ENCODE peak calls at places on chromosomes 2 and 18, in four cellular contexts. F, Z, E and O are unnamed samples.

GRCh38 chr2:192286093-192286701 is 91.5 kb upstream of the TMEFF2 start:
- DNase-seq in F (no peak), Z (peak), E (no peak), O (peak)

GRCh38 chr18:65735166-65735565 is 15.6 kb upstream of the CDH7 start:
- DNase-seq in F (no peak), Z (no peak), E (no peak), O (no peak)

GRCh38 chr2:15316370-15316814 is 244.7 kb downstream of the NBAS start:
- DNase-seq in F (no peak), Z (no peak), E (no peak), O (no peak)

GRCh38 chr2:226435146-226435545 is 364.5 kb downstream of the IRS1 start:
- DNase-seq in F (no peak), Z (no peak), E (no peak), O (no peak)

GRCh38 chr2:85400541-85400940 is 9.6 kb downstream of the CAPG start:
- DNase-seq in F (no peak), Z (no peak), E (peak), O (no peak)

GRCh38 chr2:112881217-112882000 is 29.6 kb upstream of the IL37 start:
- DNase-seq in F (peak), Z (peak), E (no peak), O (peak)

GRCh38 chr2:222427606-222428320 is 3.4 kb downstream of the SGPP2 start:
- DNase-seq in F (no peak), Z (no peak), E (no peak), O (no peak)

GRCh38 chr2:236177604-236177966 is 9.4 kb upstream of the GBX2 start:
- DNase-seq in F (peak), Z (no peak), E (peak), O (no peak)

GRCh38 chr2:16553222-16553621 is 112.4 kb downstream of the CYRIA start:
- DNase-seq in F (peak), Z (peak), E (no peak), O (no peak)

GRCh38 chr2:173963817-173964564 is 1.2 kb downstream of the SP3 start:
- DNase-seq in F (peak), Z (peak), E (peak), O (peak)

GRCh38 chr2:133342960-133343359 is 225.3 kb downstream of the NCKAP5 start:
- DNase-seq in F (no peak), Z (no peak), E (no peak), O (no peak)

GRCh38 chr2:189570565-189570964 is 10.0 kb downstream of the SLC40A1 start:
- DNase-seq in F (no peak), Z (peak), E (no peak), O (no peak)

GRCh38 chr2:86001326-86001725 is 104.4 kb downstream of the POLR1A start:
- DNase-seq in F (no peak), Z (no peak), E (no peak), O (no peak)

GRCh38 chr2:238114331-238114841 is 14.2 kb downstream of the ESPNL start:
- DNase-seq in F (no peak), Z (no peak), E (no peak), O (no peak)

GRCh38 chr2:240956161-240956934 is 42.1 kb upstream of the SNED1 start:
- DNase-seq in F (peak), Z (no peak), E (peak), O (no peak)

GRCh38 chr2:12169721-12170120 is 423.3 kb downstream of the LPIN1 start:
- DNase-seq in F (peak), Z (peak), E (peak), O (peak)

GRCh38 chr18:21444465-21445023 is 156.0 kb downstream of the ESCO1 start:
- DNase-seq in F (peak), Z (peak), E (no peak), O (peak)

GRCh38 chr2:42328148-42328833 is 32.7 kb downstream of the COX7A2L start:
- DNase-seq in F (no peak), Z (peak), E (no peak), O (no peak)
- TF ChIP-seq CTCF in F (peak), Z (peak), E (peak), O (peak)

GRCh38 chr18:12283666-12284065 is 24.4 kb upstream of the TUBB6 start:
- DNase-seq in F (no peak), Z (no peak), E (no peak), O (no peak)

GRCh38 chr18:12279781-12280531 is 25.8 kb downstream of the CIDEA start:
- DNase-seq in F (no peak), Z (no peak), E (peak), O (no peak)

GRCh38 chr18:12282436-12283039 is 25.5 kb upstream of the TUBB6 start:
- DNase-seq in F (no peak), Z (peak), E (no peak), O (peak)

GRCh38 chr18:12281861-12282260 is 26.2 kb upstream of the TUBB6 start:
- DNase-seq in F (no peak), Z (no peak), E (no peak), O (no peak)

DNA sequence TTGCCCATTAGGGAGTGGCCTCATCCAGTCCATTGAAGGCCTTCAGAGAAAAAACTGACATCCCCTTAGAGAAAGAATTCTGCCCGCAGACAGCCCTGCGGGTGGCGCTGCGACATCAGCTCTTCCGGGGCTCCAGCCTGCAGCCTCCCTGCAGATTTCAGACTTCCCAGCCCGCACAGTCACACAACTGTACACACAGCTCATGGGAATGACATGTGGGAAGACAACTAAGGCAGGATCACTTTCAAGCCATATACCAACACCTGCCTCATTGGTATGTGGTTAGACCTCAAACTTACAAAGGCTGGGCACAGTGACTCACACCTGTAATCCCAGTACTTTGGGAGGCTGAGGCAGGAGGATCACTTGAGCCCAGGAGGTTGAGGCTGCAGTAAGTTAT is 24.8 kb upstream of the TUBB6 start:
- DNase-seq in F (no peak), Z (no peak), E (no peak), O (no peak)
- TF ChIP-seq CTCF in F (no peak), Z (peak), E (no peak), O (peak)

GRCh38 chr18:70454705-70455322 is 166.0 kb downstream of the SOCS6 start:
- DNase-seq in F (peak), Z (peak), E (no peak), O (peak)
- TF ChIP-seq CTCF in F (peak), Z (peak), E (peak), O (peak)

GRCh38 chr2:121608967-121609366 is 40.3 kb downstream of the CLASP1 start:
- DNase-seq in F (no peak), Z (no peak), E (no peak), O (no peak)

GRCh38 chr2:121608367-121608766 is 40.9 kb downstream of the CLASP1 start:
- DNase-seq in F (no peak), Z (peak), E (no peak), O (no peak)

GRCh38 chr2:121611730-121612705 is 37.2 kb downstream of the CLASP1 start:
- DNase-seq in F (no peak), Z (no peak), E (no peak), O (no peak)

GRCh38 chr2:121603185-121603584 is 46.1 kb downstream of the CLASP1 start:
- DNase-seq in F (no peak), Z (no peak), E (no peak), O (no peak)

DNA sequence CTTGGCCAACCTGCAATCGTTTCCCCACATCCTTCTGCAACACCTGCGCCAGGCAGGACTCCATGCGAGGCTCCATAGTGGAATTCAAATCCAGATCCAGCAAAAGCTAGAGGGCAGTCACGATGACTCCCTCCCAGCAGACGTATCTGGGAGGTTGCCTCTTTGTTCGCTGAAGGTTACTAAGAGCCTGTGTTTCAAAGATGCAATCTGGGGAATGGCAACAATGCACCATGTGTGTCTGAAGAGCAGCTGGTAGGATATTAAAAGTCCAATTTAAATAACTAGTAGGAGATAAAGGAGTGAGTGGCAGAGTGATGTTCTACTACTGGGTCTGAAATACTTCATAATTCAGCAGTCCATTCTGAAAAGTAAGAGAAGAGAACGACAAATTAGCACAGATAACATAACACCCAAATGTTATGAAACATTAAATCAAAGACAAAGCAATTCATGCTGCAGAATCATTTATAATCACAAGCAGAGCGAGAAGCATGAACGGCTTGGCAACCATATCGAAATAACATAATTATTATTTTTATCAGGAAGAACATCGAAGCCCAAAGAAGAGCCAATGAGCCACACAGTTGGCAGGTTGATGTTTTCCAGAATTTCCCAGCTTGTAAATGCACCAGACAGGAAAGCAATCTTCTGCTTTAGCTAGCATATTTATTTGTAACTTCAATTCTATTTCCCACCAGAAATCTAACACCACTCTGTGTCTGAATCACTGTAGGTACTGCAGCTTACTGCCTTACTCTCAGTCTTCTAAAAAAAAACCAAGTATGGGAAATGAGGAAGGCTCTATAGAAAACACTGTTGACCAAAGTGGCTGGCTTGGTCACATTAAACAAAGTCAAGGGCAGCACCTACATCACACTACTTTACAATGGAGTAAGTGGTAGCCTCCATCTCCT is 43.2 kb downstream of the CLASP1 start:
- DNase-seq in F (no peak), Z (no peak), E (no peak), O (no peak)
- TF ChIP-seq CTCF in F (no peak), Z (no peak), E (no peak), O (no peak)

GRCh38 chr18:62586781-62587487 is 64.1 kb downstream of the ZCCHC2 start:
- DNase-seq in F (no peak), Z (no peak), E (no peak), O (no peak)

GRCh38 chr18:62584241-62585120 is 61.7 kb downstream of the ZCCHC2 start:
- DNase-seq in F (peak), Z (peak), E (peak), O (peak)

GRCh38 chr18:62587689-62588088 is 64.9 kb downstream of the ZCCHC2 start:
- DNase-seq in F (no peak), Z (no peak), E (no peak), O (no peak)

GRCh38 chr18:62585274-62586147 is 62.7 kb downstream of the ZCCHC2 start:
- DNase-seq in F (no peak), Z (no peak), E (no peak), O (no peak)

GRCh38 chr18:62586148-62586774 is 63.4 kb downstream of the ZCCHC2 start:
- DNase-seq in F (peak), Z (peak), E (peak), O (peak)
- TF ChIP-seq CTCF in F (peak), Z (peak), E (peak), O (peak)

GRCh38 chr18:32576296-32576916 is 105.7 kb upstream of the GAREM1 start:
- DNase-seq in F (no peak), Z (peak), E (no peak), O (no peak)
- TF ChIP-seq CTCF in F (no peak), Z (peak), E (peak), O (peak)

GRCh38 chr18:13446581-13447470 is 228.3 kb downstream of the LDLRAD4 start:
- DNase-seq in F (no peak), Z (no peak), E (no peak), O (no peak)
- TF ChIP-seq CTCF in F (no peak), Z (no peak), E (no peak), O (no peak)